ENCODE peak calls at places on chromosomes 3 and 15, in seven cellular contexts. Y is mesenchymal stem cell, B is H1, F is IMR-90, C is H9, R is neuronal stem cell, T is trophoblast cell. Z is an unnamed sample.

GRCh38 chr3:72739521-72740466 is 108.5 kb downstream of the SHQ1 start:
- DNase-seq in R (no peak), C (no peak), T (no peak), F (peak; percentile 20), B (no peak), Y (no peak), Z (peak; percentile 29)

GRCh38 chr15:34358367-34358766 is 8.6 kb downstream of the LPCAT4 start:
- DNase-seq in T (no peak), R (no peak), B (no peak), C (no peak), Y (no peak), F (no peak), Z (peak; percentile 37)

GRCh38 chr3:66609660-66610547 is 109.1 kb upstream of the LRIG1 start:
- DNase-seq in C (peak; percentile 57), F (peak; percentile 90), B (peak; percentile 77), Y (no peak), T (no peak), R (peak; percentile 57), Z (peak; percentile 72)

GRCh38 chr3:88954853-88955252 is 152.6 kb upstream of the EPHA3 start:
- DNase-seq in F (no peak), T (no peak), B (no peak), R (no peak), C (no peak), Y (no peak), Z (no peak)

GRCh38 chr3:160105902-160106584 is 117.4 kb downstream of the IL12A start:
- DNase-seq in R (no peak), F (no peak), T (no peak), Y (no peak), B (no peak), C (no peak), Z (no peak)

GRCh38 chr15:68234060-68234459 is 4.5 kb upstream of the CLN6 start:
- DNase-seq in B (peak; percentile 40), C (no peak), Y (peak; percentile 20), R (no peak), T (no peak), F (peak; percentile 33), Z (peak; percentile 62)

GRCh38 chr3:184656991-184657669 is 54.7 kb downstream of the MAGEF1 start:
- DNase-seq in C (no peak), Y (peak; percentile 81), R (no peak), B (no peak), F (peak; percentile 71), T (peak; percentile 95), Z (peak; percentile 67)

GRCh38 chr3:16849240-16849639 is 35.5 kb upstream of the PLCL2 start:
- DNase-seq in T (no peak), R (peak; percentile 33), C (no peak), F (peak; percentile 2), Y (no peak), B (no peak), Z (peak; percentile 41)

GRCh38 chr15:43828061-43828657 is 1.4 kb downstream of the WDR76 start:
- DNase-seq in F (peak; percentile 19), R (no peak), B (no peak), C (no peak), Y (peak; percentile 31), T (no peak), Z (no peak)

GRCh38 chr15:85730001-85730820 is 64.5 kb downstream of the KLHL25 start:
- DNase-seq in B (no peak), F (peak; percentile 71), T (peak; percentile 29), R (peak; percentile 61), C (no peak), Y (peak; percentile 74), Z (peak; percentile 71)

GRCh38 chr3:132573657-132574260 is 23.3 kb upstream of the ACKR4 start:
- DNase-seq in F (no peak), R (no peak), T (no peak), B (no peak), Y (no peak), C (no peak), Z (no peak)

GRCh38 chr15:59399465-59400102 is 26.9 kb upstream of the MYO1E start:
- DNase-seq in Y (no peak), F (no peak), R (no peak), B (no peak), T (no peak), C (no peak), Z (no peak)

GRCh38 chr15:39145854-39146253 is 435.0 kb upstream of the THBS1 start:
- DNase-seq in T (no peak), C (no peak), Y (no peak), R (no peak), F (peak; percentile 44), B (no peak), Z (no peak)

GRCh38 chr3:129893616-129894070 is at the start of gene TMCC1:
- DNase-seq in Y (peak; percentile 76), T (peak; percentile 85), F (peak; percentile 64), C (peak; percentile 93), R (peak; percentile 86), B (peak; percentile 87), Z (peak; percentile 96)

GRCh38 chr15:71079208-71080044 is 35.8 kb upstream of the THSD4 start:
- DNase-seq in R (no peak), Y (no peak), C (no peak), F (peak; percentile 90), B (no peak), T (peak; percentile 80), Z (peak; percentile 46)

GRCh38 chr3:149339931-149340309 is 6.5 kb upstream of the TM4SF18 start:
- DNase-seq in F (peak; percentile 97), Y (peak; percentile 88), C (peak; percentile 83), B (no peak), R (no peak), T (peak; percentile 95), Z (peak; percentile 98)

GRCh38 chr3:49566312-49566711 is 12.0 kb downstream of the BSN start:
- DNase-seq in B (no peak), R (no peak), C (no peak), T (no peak), F (no peak), Y (no peak), Z (peak; percentile 47)

GRCh38 chr15:98518823-98519561 is 129.3 kb upstream of the IGF1R start:
- DNase-seq in R (peak; percentile 78), B (peak; percentile 62), C (peak; percentile 71), Y (peak; percentile 77), T (peak; percentile 41), F (peak; percentile 76), Z (peak; percentile 87)

GRCh38 chr3:185420762-185421161 is 57.8 kb downstream of the MAP3K13 start:
- DNase-seq in B (no peak), R (no peak), F (no peak), T (no peak), Y (no peak), C (no peak), Z (no peak)

GRCh38 chr3:169387751-169388696 is 275.5 kb downstream of the MECOM start:
- DNase-seq in F (no peak), Y (no peak), C (peak; percentile 39), T (no peak), R (no peak), B (no peak), Z (peak; percentile 17)

GRCh38 chr3:155369244-155369643 is 75.8 kb upstream of the STRIT1 start:
- DNase-seq in B (no peak), C (no peak), T (no peak), Y (no peak), R (no peak), F (no peak), Z (no peak)

GRCh38 chr15:70111203-70112017 is 13.7 kb upstream of the TLE3 start:
- DNase-seq in C (peak; percentile 87), T (no peak), F (peak; percentile 73), Y (peak; percentile 89), B (peak; percentile 86), R (peak; percentile 93), Z (peak; percentile 97)

GRCh38 chr3:13248640-13249039 is 171.5 kb downstream of the NUP210 start:
- DNase-seq in Y (no peak), C (no peak), T (peak; percentile 93), B (no peak), R (no peak), F (no peak), Z (no peak)
- H3K23ac ChIP-seq in Y (no peak overlapping the region), C (no peak overlapping the region), T (no peak overlapping the region), B (no peak overlapping the region), R (no peak overlapping the region), F (no peak overlapping the region), Z (no peak overlapping the region)

GRCh38 chr3:126500016-126500415 is 17.6 kb downstream of the UROC1 start:
- DNase-seq in Y (no peak), B (no peak), C (no peak), F (no peak), T (no peak), R (no peak), Z (peak; percentile 11)
- H3K23ac ChIP-seq in Y (no peak overlapping the region), B (no peak overlapping the region), C (no peak overlapping the region), F (no peak overlapping the region), T (no peak overlapping the region), R (no peak overlapping the region), Z (no peak overlapping the region)

GRCh38 chr15:73714695-73715301 is 30.6 kb downstream of the CD276 start:
- DNase-seq in R (no peak), C (no peak), T (no peak), Y (no peak), B (no peak), F (no peak), Z (no peak)

GRCh38 chr15:73715417-73715816 is 31.2 kb downstream of the CD276 start:
- DNase-seq in Y (no peak), T (no peak), B (no peak), R (no peak), C (no peak), F (no peak), Z (no peak)

GRCh38 chr15:73717802-73718201 is 33.6 kb downstream of the CD276 start:
- DNase-seq in T (no peak), Y (no peak), F (no peak), R (no peak), C (no peak), B (no peak), Z (no peak)

GRCh38 chr15:73716417-73716816 is 32.2 kb downstream of the CD276 start:
- DNase-seq in F (no peak), B (no peak), Y (no peak), T (no peak), R (no peak), C (no peak), Z (no peak)

GRCh38 chr15:73717206-73717605 is 33.0 kb downstream of the CD276 start:
- DNase-seq in C (no peak), B (no peak), F (no peak), Y (no peak), R (no peak), T (no peak), Z (no peak)
- H3K23ac ChIP-seq in C (no peak overlapping the region), B (no peak overlapping the region), F (no peak overlapping the region), Y (no peak overlapping the region), R (no peak overlapping the region), T (no peak overlapping the region), Z (no peak overlapping the region)

DNA sequence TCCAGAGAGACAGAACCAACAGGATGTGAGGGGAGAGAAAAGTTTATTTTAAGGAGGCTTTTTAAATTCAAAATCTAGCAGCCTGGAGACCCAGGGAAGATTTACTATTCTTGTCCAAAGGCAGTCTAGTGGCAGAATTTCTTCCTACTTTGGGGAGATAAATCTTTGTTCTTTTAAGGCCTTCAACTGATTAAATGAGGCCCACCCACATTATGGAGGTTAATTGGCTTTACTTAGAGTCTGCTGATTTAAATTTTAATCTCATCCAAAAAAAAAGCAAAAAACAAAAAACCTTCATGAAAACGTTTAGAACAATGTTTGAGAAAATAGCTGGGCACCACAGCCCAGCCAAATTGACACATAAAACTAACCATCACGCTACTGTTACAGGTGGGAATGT is 41.3 kb downstream of the TMOD3 start:
- DNase-seq in F (no peak), Y (no peak), B (no peak), C (no peak), T (no peak), R (no peak), Z (no peak)
- H3K23ac ChIP-seq in F (no peak overlapping the region), Y (no peak overlapping the region), B (no peak overlapping the region), C (no peak overlapping the region), T (no peak overlapping the region), R (no peak overlapping the region), Z (no peak overlapping the region)

Z was measured in mesendoderm.